ENCODE peak calls at places on chromosomes 16 and 17, in nine cellular contexts. E, N, O, Q, X, S, A, G and T are unnamed samples.
A peak's percentile ranks its signal among the peaks of the same experiment; 100 is the strongest.

GRCh38 chr17:145671-146541 is 8.5 kb downstream of the SCGB1C2 start:
- DNase-seq in E (no peak), N (no peak), O (no peak), Q (no peak), X (no peak), S (no peak), A (no peak), G (peak; percentile 6), T (no peak)

GRCh38 chr17:73278465-73279453 is 17.1 kb upstream of the CPSF4L start:
- DNase-seq in E (peak; percentile 28), N (no peak), O (no peak), Q (no peak), X (no peak), S (no peak), A (no peak), G (peak; percentile 77), T (no peak)

GRCh38 chr16:1747934-1748333 is 23.4 kb downstream of the NME3 start:
- DNase-seq in E (no peak), N (no peak), O (no peak), Q (no peak), X (no peak), S (no peak), A (no peak), G (no peak), T (no peak)

GRCh38 chr16:68884867-68885266 is 41.5 kb downstream of the TANGO6 start:
- DNase-seq in E (no peak), N (peak; percentile 87), O (no peak), Q (no peak), X (no peak), S (no peak), A (no peak), G (no peak), T (no peak)

GRCh38 chr17:45092932-45093430 is 31.9 kb downstream of the NMT1 start:
- DNase-seq in E (peak; percentile 99), N (no peak), O (no peak), Q (peak; percentile 99), X (no peak), S (peak; percentile 98), A (peak; percentile 98), G (no peak), T (no peak)

GRCh38 chr17:39769974-39770587 is 32.3 kb downstream of the GRB7 start:
- DNase-seq in E (peak; percentile 56), N (peak; percentile 45), O (peak; percentile 77), Q (no peak), X (no peak), S (peak; percentile 39), A (no peak), G (no peak), T (no peak)

GRCh38 chr17:62790554-62790953 is 17.6 kb downstream of the MARCHF10 start:
- DNase-seq in E (peak; percentile 90), N (no peak), O (no peak), Q (no peak), X (no peak), S (peak; percentile 88), A (peak; percentile 57), G (no peak), T (no peak)

GRCh38 chr17:43906951-43907424 is 348 bp downstream of the MPP2 start:
- DNase-seq in E (no peak), N (no peak), O (peak; percentile 21), Q (no peak), X (no peak), S (no peak), A (no peak), G (no peak), T (no peak)

GRCh38 chr17:54906713-54907112 is 6.1 kb downstream of the TOM1L1 start:
- DNase-seq in E (no peak), N (no peak), O (no peak), Q (no peak), X (no peak), S (no peak), A (no peak), G (no peak), T (no peak)